ENCODE peak calls at places on chromosomes 11 and 22, in four cellular contexts. Q is GM12878, S is HepG2, Z is K562. W is an unnamed sample. For H4K20me1, the result is how much of the 10 kb centered on the place peaks cover.

GRCh38 chr11:68212421-68213134 is 518 bp downstream of the KMT5B start:
- DNase-seq in Z (peak), S (peak), Q (no peak), W (peak)

GRCh38 chr22:46881373-46882118 is 119.1 kb downstream of the TBC1D22A start:
- DNase-seq in S (no peak), Z (no peak), Q (no peak), W (no peak)

GRCh38 chr22:49363526-49364230 is 464.0 kb downstream of the BRD1 start:
- DNase-seq in Q (no peak), S (no peak), Z (no peak), W (no peak)

GRCh38 chr11:71269603-71270511 is 17.5 kb upstream of the SHANK2 start:
- DNase-seq in S (no peak), Q (no peak), Z (no peak), W (no peak)

GRCh38 chr11:1307998-1308744 is 1.3 kb downstream of the TOLLIP start:
- DNase-seq in Z (no peak), Q (no peak), S (no peak), W (no peak)

GRCh38 chr11:59787816-59788215 is 22.8 kb downstream of the MRPL16 start:
- DNase-seq in S (no peak), Z (no peak), Q (no peak), W (peak)

GRCh38 chr11:77728203-77728786 is 90.7 kb upstream of the CLNS1A start:
- DNase-seq in Q (no peak), S (no peak), Z (no peak), W (no peak)

GRCh38 chr11:133824593-133824992 is 20.7 kb downstream of the SPATA19 start:
- DNase-seq in Z (no peak), Q (no peak), S (no peak), W (no peak)

GRCh38 chr11:129283141-129283540 is 91.0 kb upstream of the ARHGAP32 start:
- DNase-seq in Q (no peak), Z (no peak), S (peak), W (no peak)

GRCh38 chr22:39233736-39234120 is 11.1 kb downstream of the PDGFB start:
- DNase-seq in Z (no peak), S (no peak), Q (no peak), W (no peak)

GRCh38 chr11:5301846-5302245 is at the start of gene OR51B4:
- DNase-seq in Z (no peak), S (no peak), Q (no peak), W (no peak)

GRCh38 chr22:23504522-23504921 is 75.6 kb downstream of the IGLL1 start:
- DNase-seq in Q (no peak), Z (no peak), S (no peak), W (no peak)

GRCh38 chr22:38233427-38233826 is 31.6 kb downstream of the MAFF start:
- DNase-seq in Q (no peak), Z (no peak), S (no peak), W (peak)

DNA sequence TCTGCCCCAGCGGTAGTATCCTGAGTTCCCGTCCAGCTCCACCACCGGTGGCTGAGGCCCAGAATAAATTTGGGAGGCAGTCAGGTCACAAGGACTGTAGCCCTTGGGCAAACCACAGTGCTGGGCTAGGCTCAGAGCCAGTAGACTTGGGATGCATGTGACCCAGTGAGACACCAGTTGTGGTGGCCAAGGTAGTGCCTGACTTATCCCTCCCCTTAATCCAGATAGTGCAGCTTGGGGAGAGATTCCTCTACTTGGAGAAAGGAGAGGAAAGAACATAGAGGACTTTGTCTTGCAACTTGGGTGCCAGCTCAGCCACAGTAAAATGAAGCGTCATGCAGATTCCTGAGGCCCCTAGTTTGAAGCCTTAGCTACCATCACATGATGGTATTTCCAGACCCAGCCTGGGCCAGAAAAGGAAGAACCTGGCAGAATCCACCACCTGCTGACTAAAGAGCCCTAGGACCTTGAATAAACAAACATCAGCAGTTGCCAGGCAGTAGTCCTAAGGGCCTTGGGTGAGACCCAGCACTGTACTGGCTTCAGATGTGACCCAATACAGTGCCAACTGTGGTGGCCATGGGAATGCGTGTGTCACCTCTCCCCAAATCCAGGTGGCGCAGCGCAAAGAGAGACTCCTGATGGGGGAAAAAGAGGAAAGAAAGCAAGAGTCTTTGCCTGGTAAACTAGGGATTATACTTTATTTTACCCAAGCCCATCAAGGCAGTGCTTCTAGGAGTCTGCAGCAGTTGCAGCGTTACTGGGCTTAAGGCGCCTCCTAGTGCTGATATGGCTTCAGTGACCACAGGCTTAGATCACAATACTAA is 17.0 kb upstream of the DDX10 start:
- DNase-seq in S (peak), Q (no peak), Z (peak), W (peak)
- TF ChIP-seq MAX in S (no peak), Q (no peak), Z (no peak), W (no peak)

GRCh38 chr11:63845305-63845704 is 6.4 kb downstream of the MARK2 start:
- DNase-seq in Z (no peak), Q (no peak), S (peak), W (no peak)
- H4K20me1 ChIP-seq in Z (under half), Q (under half), S (under half), W (under half)

GRCh38 chr11:92702037-92702436 is 267.4 kb upstream of the MTNR1B start:
- DNase-seq in Q (no peak), Z (no peak), S (no peak), W (no peak)
- TF ChIP-seq MYC in Q (no peak), Z (no peak), S (no peak), W (no peak)

DNA sequence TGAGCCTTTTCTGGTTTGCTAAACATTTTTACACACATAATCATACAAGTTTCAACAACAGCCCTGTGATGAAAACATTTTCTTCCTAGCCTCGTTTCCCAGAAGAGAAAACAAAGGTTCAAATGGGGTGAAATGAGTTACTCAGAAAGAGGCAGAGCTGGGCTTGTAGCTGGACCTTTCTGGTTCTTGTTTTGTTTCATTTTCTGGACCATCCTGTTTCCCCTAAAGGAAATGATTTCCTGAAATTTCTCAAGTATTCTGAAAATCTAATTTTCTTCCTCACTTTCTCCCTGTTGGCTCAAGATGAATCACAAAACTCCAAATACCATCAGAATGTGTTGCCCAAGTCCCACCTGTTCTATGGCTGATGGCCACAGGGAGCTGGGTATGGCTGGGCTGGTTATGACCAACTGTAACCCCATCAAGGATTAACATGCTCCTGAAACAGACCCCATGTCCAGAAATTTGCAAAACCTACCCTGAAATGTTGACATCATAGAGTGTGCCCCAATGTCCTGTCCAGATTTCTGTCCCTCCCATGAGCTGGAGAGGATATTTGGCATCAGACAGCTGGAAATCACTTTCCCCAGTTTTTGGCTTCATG is 6.7 kb upstream of the APOL4 start:
- DNase-seq in S (no peak), Q (no peak), Z (no peak), W (no peak)
- TF ChIP-seq MAX in S (no peak), Q (no peak), Z (no peak), W (no peak)

GRCh38 chr11:2687782-2688191 is 12.0 kb downstream of the KCNQ1OT1 start:
- DNase-seq in Z (no peak), S (no peak), Q (no peak), W (no peak)
- H4K20me1 ChIP-seq in Z (half or more), S (half or more), Q (under half), W (under half)

DNA sequence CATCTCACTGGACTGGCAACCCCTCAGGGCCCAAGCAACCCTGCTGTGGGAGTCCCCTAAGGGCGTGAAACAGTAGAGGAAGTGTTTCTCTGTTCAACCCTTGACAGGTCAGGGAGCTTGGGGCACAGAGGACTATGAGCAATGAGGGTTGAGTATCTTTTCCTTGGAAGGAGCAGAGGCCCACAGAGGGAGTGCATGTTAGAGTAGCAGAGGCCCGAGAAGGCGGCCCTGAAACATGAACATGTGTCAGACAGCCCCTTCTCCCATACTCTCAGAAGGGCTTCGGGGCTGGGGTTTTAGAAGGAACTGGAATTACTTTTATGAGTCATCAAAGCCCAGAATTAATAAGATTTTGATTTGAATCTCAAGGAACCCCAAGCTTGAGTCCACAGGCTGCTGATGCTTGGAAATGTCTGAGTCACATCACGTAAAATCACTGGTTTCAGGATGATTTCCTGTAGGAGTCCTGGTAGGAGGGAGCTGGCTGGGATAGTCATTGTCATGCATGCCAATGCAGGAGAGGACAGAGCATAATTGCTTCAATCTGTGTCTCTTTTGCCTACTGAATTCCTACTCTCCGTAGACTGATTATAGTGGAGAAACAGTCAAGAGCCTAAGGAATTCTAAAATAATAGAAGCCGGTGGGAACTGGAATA is 22.6 kb downstream of the C11orf71 start:
- DNase-seq in Z (no peak), Q (no peak), S (no peak), W (no peak)
- TF ChIP-seq MYC in Z (no peak), Q (no peak), S (no peak), W (no peak)